ENCODE peak calls at places on chromosome 3, in nine cellular contexts. R is astrocyte; B is progenitor cell of endocrine pancreas; L is stomach; A is cardiac fibroblast; H is CD8-positive, alpha-beta T cell; C is pancreas; Q is hepatocyte; P is HCT116. S is an unnamed sample.

GRCh38 chr3:160437083-160437455 is 12.5 kb downstream of the TRIM59 start:
- DNase-seq in A (no peak), B (no peak), P (no peak), L (no peak), H (no peak), R (no peak), Q (no peak), C (no peak), S (no peak)

GRCh38 chr3:10273697-10274305 is 18.9 kb downstream of the GHRL start:
- DNase-seq in Q (no peak), R (peak), L (no peak), C (no peak), P (no peak), B (no peak), A (no peak), H (no peak), S (no peak)

GRCh38 chr3:57821765-57822164 is 65.7 kb downstream of the SLMAP start:
- DNase-seq in C (no peak), A (no peak), Q (no peak), H (no peak), B (no peak), R (no peak), P (no peak), L (no peak), S (no peak)

GRCh38 chr3:79954756-79955155 is 187.0 kb upstream of the ROBO1 start:
- DNase-seq in C (no peak), A (no peak), H (no peak), L (no peak), Q (no peak), P (no peak), R (no peak), B (no peak), S (no peak)

GRCh38 chr3:171351676-171352075 is 108.5 kb downstream of the TNIK start:
- DNase-seq in C (no peak), A (peak), H (no peak), R (peak), Q (no peak), B (no peak), L (no peak), P (peak), S (no peak)

GRCh38 chr3:70108072-70108471 is 108.5 kb downstream of the SAMMSON start:
- DNase-seq in P (no peak), C (peak), A (peak), R (no peak), L (peak), Q (peak), H (no peak), B (no peak), S (no peak)

GRCh38 chr3:161990036-161990435 is 493.4 kb downstream of the OTOL1 start:
- DNase-seq in P (no peak), C (no peak), H (no peak), Q (no peak), L (no peak), B (no peak), R (no peak), A (no peak), S (no peak)

GRCh38 chr3:69330891-69331400 is 54.9 kb downstream of the FRMD4B start:
- DNase-seq in P (no peak), L (no peak), H (no peak), A (no peak), B (no peak), R (no peak), Q (no peak), C (no peak), S (no peak)

GRCh38 chr3:10672422-10672821 is 143.6 kb upstream of the SLC6A11 start:
- DNase-seq in C (no peak), L (no peak), A (no peak), P (no peak), B (no peak), H (no peak), R (no peak), Q (no peak), S (no peak)

GRCh38 chr3:195847061-195847950 is 35.6 kb upstream of the MUC4 start:
- DNase-seq in P (peak), B (no peak), A (peak), C (no peak), H (no peak), L (peak), R (peak), Q (peak), S (no peak)

GRCh38 chr3:38707730-38708129 is 58.2 kb upstream of the SCN5A start:
- DNase-seq in R (no peak), P (no peak), C (no peak), H (no peak), L (no peak), B (no peak), A (no peak), Q (peak), S (no peak)
- TF ChIP-seq CTCF in R (no peak), P (peak), C (no peak), H (no peak), L (no peak), B (peak), A (peak), Q (peak), S (no peak)

GRCh38 chr3:49029563-49029884 is 326 bp upstream of the IMPDH2 start:
- DNase-seq in R (no peak), A (no peak), P (no peak), Q (no peak), L (no peak), H (no peak), C (no peak), B (no peak), S (no peak)
- TF ChIP-seq CTCF in R (no peak), A (no peak), P (no peak), Q (no peak), L (no peak), H (no peak), C (no peak), B (no peak), S (no peak)

DNA sequence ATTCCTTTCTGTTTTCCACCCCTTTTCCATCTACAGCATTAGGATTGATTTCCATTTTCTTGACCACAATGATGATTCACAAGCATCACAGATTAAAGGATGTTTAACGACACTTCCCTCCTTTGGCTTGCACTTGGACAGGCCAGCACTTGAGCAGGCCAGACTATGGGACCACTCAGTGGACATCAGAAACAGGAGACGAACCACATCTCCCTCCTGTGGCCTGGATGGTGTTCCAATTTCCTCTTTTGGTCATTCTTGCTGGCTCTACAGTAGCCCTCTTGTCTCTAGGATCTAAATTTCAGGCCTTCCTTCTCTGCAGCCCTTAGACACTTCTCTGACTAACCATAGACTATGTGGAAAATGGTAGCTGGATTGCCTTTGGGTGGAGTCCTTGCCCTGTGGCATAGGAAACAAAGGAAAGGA is 78.8 kb upstream of the BOC start:
- DNase-seq in H (no peak), C (no peak), A (peak), P (no peak), R (peak), B (no peak), L (no peak), Q (no peak), S (no peak)
- TF ChIP-seq CTCF in H (no peak), C (no peak), A (no peak), P (no peak), R (no peak), B (no peak), L (no peak), Q (no peak), S (no peak)

GRCh38 chr3:129022995-129023332 is 21.9 kb downstream of the EFCC1 start:
- DNase-seq in P (no peak), R (no peak), C (no peak), L (no peak), H (no peak), A (no peak), Q (no peak), B (no peak), S (no peak)

GRCh38 chr3:129022114-129022994 is 21.2 kb downstream of the EFCC1 start:
- DNase-seq in L (peak), P (no peak), Q (no peak), H (no peak), A (peak), C (peak), B (no peak), R (no peak), S (no peak)

GRCh38 chr3:129025691-129026435 is 24.8 kb downstream of the EFCC1 start:
- DNase-seq in B (no peak), P (no peak), A (no peak), Q (no peak), L (no peak), C (peak), R (no peak), H (no peak), S (no peak)

GRCh38 chr3:129025108-129025507 is 24.0 kb downstream of the EFCC1 start:
- DNase-seq in R (no peak), Q (no peak), L (no peak), C (peak), A (no peak), B (no peak), H (no peak), P (no peak), S (no peak)

GRCh38 chr3:129023909-129024308 is 22.8 kb downstream of the EFCC1 start:
- DNase-seq in B (no peak), L (no peak), Q (no peak), H (no peak), R (no peak), C (no peak), P (no peak), A (peak), S (no peak)
- TF ChIP-seq CTCF in B (peak), L (no peak), Q (peak), H (no peak), R (no peak), C (peak), P (peak), A (peak), S (no peak)

GRCh38 chr3:155661730-155662129 is 83.1 kb downstream of the PLCH1 start:
- DNase-seq in C (no peak), R (no peak), P (no peak), H (no peak), B (no peak), Q (peak), A (no peak), L (no peak), S (no peak)

GRCh38 chr3:155657161-155657560 is 87.7 kb downstream of the PLCH1 start:
- DNase-seq in B (no peak), A (no peak), P (no peak), R (no peak), C (no peak), Q (no peak), H (no peak), L (no peak), S (no peak)

GRCh38 chr3:155658006-155658405 is 86.9 kb downstream of the PLCH1 start:
- DNase-seq in B (no peak), Q (no peak), P (no peak), H (no peak), L (no peak), R (no peak), C (no peak), A (no peak), S (no peak)

GRCh38 chr3:155658669-155659068 is 86.2 kb downstream of the PLCH1 start:
- DNase-seq in H (no peak), B (no peak), C (no peak), L (no peak), Q (no peak), A (no peak), P (no peak), R (no peak), S (no peak)

DNA sequence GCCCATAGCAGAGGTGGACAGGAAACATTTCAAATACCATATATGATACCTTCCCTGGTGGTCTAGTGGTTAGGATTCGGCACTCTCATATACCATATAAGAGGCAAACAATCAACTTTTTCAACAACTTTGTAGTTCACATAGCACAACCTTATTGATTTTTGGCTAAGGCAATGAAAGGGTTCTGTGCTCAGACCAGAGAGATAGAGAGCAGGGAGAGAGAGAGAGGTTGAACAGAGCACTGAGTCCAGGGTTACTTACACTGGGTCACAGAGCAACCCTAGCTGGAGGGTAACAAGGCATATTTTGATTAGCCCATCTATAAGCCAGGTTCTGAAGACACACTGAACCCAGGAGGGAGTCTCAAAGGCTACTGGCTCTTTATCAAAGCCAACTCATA is 83.8 kb downstream of the PLCH1 start:
- DNase-seq in P (no peak), Q (no peak), A (no peak), B (no peak), R (no peak), H (no peak), C (no peak), L (no peak), S (no peak)
- TF ChIP-seq CTCF in P (no peak), Q (no peak), A (no peak), B (no peak), R (no peak), H (no peak), C (no peak), L (no peak), S (no peak)

S was measured in mesothelial cell of epicardium.